ENCODE peak calls at places on chromosomes 4 and X, in eight cellular contexts. T is thyroid gland, F is cardiac muscle cell, W is mesenchymal stem cell, D is RWPE2, X is GM23248, P is lung, A is tibial nerve. S is an unnamed sample.

GRCh38 chrX:17597836-17598434 is 139.4 kb upstream of the SCML1 start:
- DNase-seq in T (peak; percentile 90), F (no peak), D (no peak), X (peak; percentile 32), P (peak; percentile 76), A (peak; percentile 66), W (no peak), S (no peak)

GRCh38 chr4:64882311-64883086 is 473.2 kb upstream of the TECRL start:
- DNase-seq in X (no peak), T (no peak), D (no peak), F (no peak), A (no peak), W (no peak), P (no peak), S (no peak)

GRCh38 chrX:107827852-107828251 is 2.2 kb downstream of the MID2 start:
- DNase-seq in F (no peak), D (no peak), X (peak; percentile 10), P (no peak), W (peak; percentile 8), T (no peak), A (no peak), S (no peak)

GRCh38 chr4:76698141-76698540 is 199.8 kb downstream of the SOWAHB start:
- DNase-seq in X (no peak), T (no peak), D (no peak), A (no peak), P (no peak), W (no peak), F (no peak), S (no peak)

GRCh38 chr4:33628296-33628695 is 2616.0 kb downstream of the ARAP2 start:
- DNase-seq in A (no peak), W (no peak), P (no peak), X (no peak), F (no peak), T (peak; percentile 69), D (no peak), S (no peak)

GRCh38 chr4:152464030-152464823 is 71.7 kb downstream of the FBXW7 start:
- DNase-seq in D (no peak), A (no peak), W (no peak), P (no peak), X (no peak), T (no peak), F (no peak), S (no peak)

GRCh38 chr4:1927675-1928074 is 56.5 kb downstream of the NSD2 start:
- DNase-seq in W (no peak), F (no peak), P (no peak), A (no peak), D (no peak), X (no peak), T (no peak), S (no peak)

GRCh38 chrX:49761481-49761880 is 65.7 kb upstream of the PAGE1 start:
- DNase-seq in P (no peak), T (no peak), D (no peak), F (peak; percentile 26), W (peak; percentile 10), A (no peak), X (peak; percentile 34), S (no peak)

GRCh38 chrX:88612870-88613329 is 134.1 kb upstream of the CPXCR1 start:
- DNase-seq in F (peak; percentile 10), X (no peak), P (no peak), W (no peak), A (no peak), T (no peak), D (no peak), S (no peak)

GRCh38 chrX:58025979-58026378 is 115.7 kb upstream of the ZXDA start:
- DNase-seq in T (peak; percentile 1), F (no peak), P (no peak), A (no peak), D (no peak), W (peak; percentile 10), X (peak; percentile 47), S (no peak)

GRCh38 chr4:15934259-15934658 is 4.3 kb downstream of the FGFBP1 start:
- DNase-seq in T (no peak), F (no peak), D (no peak), P (no peak), X (no peak), W (no peak), A (no peak), S (no peak)

GRCh38 chrX:41245641-41246040 is 88.3 kb upstream of the DDX3X start:
- DNase-seq in D (no peak), A (no peak), T (no peak), W (peak; percentile 42), X (no peak), P (no peak), F (no peak), S (no peak)

GRCh38 chr4:112979881-112980421 is 69.5 kb upstream of the ANK2 start:
- DNase-seq in W (no peak), P (no peak), D (peak; percentile 44), T (no peak), X (no peak), A (no peak), F (no peak), S (no peak)

GRCh38 chr4:45033676-45034410 is 307.5 kb upstream of the GNPDA2 start:
- DNase-seq in D (no peak), A (no peak), F (peak; percentile 86), W (no peak), T (no peak), P (no peak), X (no peak), S (no peak)

GRCh38 chrX:44228621-44229020 is 114.9 kb downstream of the EFHC2 start:
- DNase-seq in P (no peak), F (no peak), D (no peak), X (no peak), W (no peak), A (no peak), T (no peak), S (no peak)

GRCh38 chrX:68462197-68462596 is 28.9 kb upstream of the OPHN1 start:
- DNase-seq in T (no peak), W (peak; percentile 22), P (no peak), F (no peak), X (peak; percentile 39), D (no peak), A (no peak), S (no peak)

GRCh38 chrX:132022863-132023116 is 312 bp upstream of the STK26 start:
- DNase-seq in D (no peak), F (no peak), X (no peak), P (no peak), T (no peak), W (no peak), A (no peak), S (no peak)

GRCh38 chrX:44431206-44431605 is 87.7 kb upstream of the EFHC2 start:
- DNase-seq in A (no peak), W (peak; percentile 14), T (no peak), P (no peak), F (no peak), X (peak; percentile 49), D (no peak), S (peak; percentile 30)

GRCh38 chr4:10160280-10160856 is 43.8 kb upstream of the WDR1 start:
- DNase-seq in W (peak; percentile 3), D (no peak), X (peak; percentile 41), F (peak; percentile 60), A (no peak), P (no peak), T (no peak), S (no peak)

GRCh38 chrX:63350979-63351616 is at the start of gene SPIN4:
- DNase-seq in F (peak; percentile 91), P (peak; percentile 83), W (peak; percentile 90), X (peak; percentile 88), A (peak; percentile 65), D (peak; percentile 81), T (peak; percentile 85), S (peak; percentile 4)

GRCh38 chr4:186580669-186581068 is 25.3 kb upstream of the MTNR1A start:
- DNase-seq in X (no peak), P (no peak), W (no peak), F (no peak), T (no peak), A (no peak), D (no peak), S (no peak)

GRCh38 chr4:94168321-94168720 is 39.3 kb upstream of the SMARCAD1 start:
- DNase-seq in F (peak; percentile 27), D (no peak), T (no peak), X (no peak), P (no peak), A (no peak), W (no peak), S (no peak)

GRCh38 chr4:140611854-140612253 is 43.1 kb upstream of the UCP1 start:
- DNase-seq in D (no peak), A (no peak), T (no peak), W (no peak), F (no peak), X (peak; percentile 26), P (no peak), S (no peak)

GRCh38 chr4:30716158-30716557 is 4.0 kb upstream of the PCDH7 start:
- DNase-seq in X (peak; percentile 52), W (peak; percentile 67), D (no peak), T (no peak), A (no peak), F (peak; percentile 60), P (no peak), S (no peak)
- H3K4me3 ChIP-seq in X (peak overlapping the region; percentile 63), W (peak overlapping the region; percentile 73), D (peak overlapping the region; percentile 39), T (no peak overlapping the region), A (peak overlapping the region; percentile 45), F (peak overlapping the region; percentile 92), P (no peak overlapping the region), S (no peak overlapping the region)

GRCh38 chr4:7868430-7868775 is 71.3 kb downstream of the AFAP1 start:
- DNase-seq in T (no peak), P (no peak), F (no peak), W (no peak), D (no peak), A (no peak), X (no peak), S (no peak)
- H3K27ac ChIP-seq in T (no peak overlapping the region), P (no peak overlapping the region), F (no peak overlapping the region), W (no peak overlapping the region), D (peak overlapping the region; percentile 69), A (no peak overlapping the region), X (peak overlapping the region; percentile 29), S (no peak overlapping the region)

GRCh38 chrX:126342859-126343258 is 176.8 kb upstream of the DCAF12L2 start:
- DNase-seq in F (no peak), P (no peak), T (no peak), A (no peak), X (no peak), D (no peak), W (no peak), S (no peak)

GRCh38 chrX:126339926-126340325 is 173.8 kb upstream of the DCAF12L2 start:
- DNase-seq in T (no peak), D (no peak), W (no peak), A (no peak), X (no peak), P (no peak), F (no peak), S (no peak)
- H3K4me3 ChIP-seq in T (no peak overlapping the region), D (no peak overlapping the region), W (no peak overlapping the region), A (no peak overlapping the region), X (no peak overlapping the region), P (no peak overlapping the region), F (no peak overlapping the region), S (no peak overlapping the region)

DNA sequence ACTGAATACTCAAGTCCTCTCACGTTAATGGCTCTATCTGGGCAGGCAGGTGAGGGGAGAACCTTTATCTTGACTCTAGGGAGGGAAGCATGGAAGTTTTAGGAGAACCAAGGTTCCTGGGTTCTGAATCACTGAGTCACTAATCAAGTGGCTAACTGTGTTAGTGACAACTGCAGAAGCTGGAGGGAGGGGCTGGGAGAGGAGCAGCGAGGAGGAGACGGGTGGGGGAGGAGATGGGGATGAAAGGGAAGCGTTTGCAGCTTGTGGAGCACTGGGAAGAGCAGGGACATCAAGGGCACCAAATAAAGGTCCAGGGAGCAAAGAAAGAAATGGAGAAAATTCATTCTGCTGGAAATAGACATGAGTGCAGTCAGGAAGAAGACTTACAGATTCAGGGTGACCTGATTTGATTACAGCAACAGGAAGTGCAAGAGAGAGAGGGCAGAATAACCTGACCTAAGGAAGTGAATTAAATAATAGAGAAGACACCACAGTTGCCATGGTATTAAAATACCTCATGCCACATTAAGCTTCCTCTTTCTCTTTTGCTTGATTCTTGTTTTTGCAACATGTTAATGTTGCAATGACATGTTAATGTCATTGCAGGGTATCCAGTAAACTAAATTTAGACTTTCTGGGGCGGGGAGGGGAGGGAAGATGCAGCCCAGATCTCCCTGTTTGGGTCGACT is 4.5 kb upstream of the SETD7 start:
- DNase-seq in P (no peak), X (no peak), D (no peak), F (no peak), T (no peak), A (no peak), W (peak; percentile 75), S (no peak)
- H3K27ac ChIP-seq in P (no peak overlapping the region), X (no peak overlapping the region), D (no peak overlapping the region), F (no peak overlapping the region), T (no peak overlapping the region), A (peak overlapping the region; percentile 52), W (no peak overlapping the region), S (no peak overlapping the region)

S was measured in keratinocyte.